ENCODE peak calls at places on chromosomes 2 and 18, in four cellular contexts. K is IMR-90, E is A549, J is adrenal gland. I is an unnamed sample.

GRCh38 chr18:48952287-48953095 is 1.7 kb upstream of the SMAD7 start:
- DNase-seq in E (no peak), J (peak; percentile 77), K (peak; percentile 86), I (peak; percentile 70)

GRCh38 chr2:85996591-85996990 is 107.8 kb upstream of the ST3GAL5 start:
- DNase-seq in K (no peak), E (no peak), J (no peak), I (no peak)

GRCh38 chr2:202135111-202135874 is 62.2 kb downstream of the KIAA2012 start:
- DNase-seq in K (peak; percentile 100), J (no peak), E (no peak), I (no peak)

GRCh38 chr2:105771841-105772240 is 27.1 kb downstream of the NCK2 start:
- DNase-seq in J (no peak), K (no peak), E (no peak), I (no peak)

GRCh38 chr2:47777268-47777972 is 5.5 kb upstream of the MSH6 start:
- DNase-seq in K (no peak), J (peak; percentile 63), E (no peak), I (no peak)

GRCh38 chr2:96144481-96145027 is 686 bp downstream of the DUSP2 start:
- DNase-seq in K (no peak), E (no peak), J (no peak), I (peak; percentile 14)

GRCh38 chr2:88892207-88892606 is 200.7 kb downstream of the RPIA start:
- DNase-seq in J (no peak), E (no peak), K (no peak), I (no peak)

GRCh38 chr2:220053919-220054318 is 426.5 kb downstream of the SLC4A3 start:
- DNase-seq in E (no peak), J (no peak), K (peak; percentile 19), I (no peak)

GRCh38 chr2:60552096-60552850 is 1.2 kb downstream of the BCL11A start:
- DNase-seq in E (no peak), K (no peak), J (peak; percentile 45), I (no peak)

GRCh38 chr2:9811679-9812511 is 31.4 kb upstream of the TAF1B start:
- DNase-seq in K (no peak), J (no peak), E (no peak), I (no peak)

GRCh38 chr18:49613141-49613641 is 51.3 kb downstream of the LIPG start:
- DNase-seq in K (no peak), J (no peak), E (no peak), I (no peak)

GRCh38 chr18:6088432-6088831 is 193.1 kb upstream of the TMEM200C start:
- DNase-seq in J (no peak), K (no peak), E (no peak), I (no peak)

GRCh38 chr2:240925576-240926515 is 19.7 kb downstream of the CROCC2 start:
- DNase-seq in J (peak; percentile 17), E (no peak), K (no peak), I (no peak)

GRCh38 chr18:24234330-24234729 is 95.5 kb downstream of the CABYR start:
- DNase-seq in K (no peak), E (no peak), J (no peak), I (no peak)

GRCh38 chr2:151761193-151761592 is 26.9 kb upstream of the NEB start:
- DNase-seq in K (no peak), E (no peak), J (no peak), I (no peak)

GRCh38 chr2:151761687-151762086 is 27.4 kb upstream of the NEB start:
- DNase-seq in J (no peak), E (no peak), K (no peak), I (no peak)

GRCh38 chr2:151757861-151758260 is 23.6 kb upstream of the NEB start:
- DNase-seq in K (no peak), J (no peak), E (no peak), I (peak; percentile 66)

GRCh38 chr2:151758744-151759143 is 24.5 kb upstream of the NEB start:
- DNase-seq in J (no peak), K (no peak), E (no peak), I (no peak)

DNA sequence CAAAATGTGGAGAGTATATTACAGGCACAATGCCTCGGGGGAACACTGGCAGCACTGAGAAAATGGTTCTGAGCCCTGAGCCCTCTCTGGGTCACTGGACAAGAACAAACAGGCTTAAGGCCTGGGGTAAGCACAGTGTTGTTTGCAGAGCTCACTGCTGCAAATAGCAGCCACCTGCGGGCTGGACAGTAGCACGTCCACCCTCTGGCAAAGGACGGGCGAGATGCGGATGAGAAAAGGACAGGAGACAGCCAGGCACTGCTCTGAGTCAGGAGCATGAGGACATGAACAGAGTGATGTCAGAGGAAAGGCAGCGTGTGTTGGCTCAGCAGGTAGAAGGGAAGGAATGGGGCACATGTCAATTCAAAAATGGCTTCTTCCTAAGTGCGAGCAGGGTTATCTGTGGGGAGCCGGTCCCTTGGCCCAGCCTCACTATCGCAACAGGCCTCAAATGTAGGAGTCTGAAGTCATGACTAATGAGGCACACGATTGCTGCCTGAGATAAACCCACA is 25.9 kb upstream of the NEB start:
- DNase-seq in K (no peak), J (no peak), E (no peak), I (no peak)
- TF ChIP-seq POLR2A in K (no peak), J (no peak), E (no peak), I (no peak)

GRCh38 chr2:74873041-74873440 is 39.1 kb downstream of the HK2 start:
- DNase-seq in K (no peak), E (no peak), J (no peak), I (no peak)
- H3K27ac ChIP-seq in K (no peak overlapping the region), E (no peak overlapping the region), J (no peak overlapping the region), I (no peak overlapping the region)

GRCh38 chr2:23926750-23927627 is at the start of gene ATAD2B:
- DNase-seq in J (peak; percentile 94), E (peak; percentile 90), K (peak; percentile 94), I (peak; percentile 91)
- TF ChIP-seq POLR2A in J (peak; percentile 93), E (peak; percentile 80), K (peak; percentile 86), I (peak; percentile 85)

DNA sequence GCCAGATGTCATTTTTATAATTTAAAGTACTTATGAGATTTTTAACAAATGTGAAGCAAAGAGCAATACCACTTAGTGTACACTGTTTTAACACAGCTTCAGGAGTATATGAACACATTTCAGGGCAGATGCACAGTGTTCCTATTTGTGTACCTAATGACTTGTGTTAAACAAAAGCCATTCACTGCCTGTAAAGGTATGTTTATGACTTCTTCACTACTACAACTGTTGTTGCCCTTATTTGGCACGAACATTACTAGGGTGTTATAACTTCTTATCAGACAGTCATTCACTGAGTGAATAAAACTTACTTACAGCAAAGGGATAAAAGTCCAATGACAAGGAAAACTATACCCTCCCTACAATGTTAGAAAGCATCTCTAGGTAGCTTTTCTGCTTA is 85.4 kb upstream of the CAVIN2 start:
- DNase-seq in J (no peak), K (no peak), E (no peak), I (peak; percentile 29)
- H3K27ac ChIP-seq in J (no peak overlapping the region), K (no peak overlapping the region), E (no peak overlapping the region), I (no peak overlapping the region)

I was measured in prostate gland.